ENCODE peak calls at places on chromosomes 7 and 10, in four cellular contexts. One of them, this sample, is unnamed.

GRCh38 chr7:78523903-78524302 is 725.3 kb downstream of the PHTF2 start:
- DNase-seq in H9: peak
- DNase-seq in IMR-90: no peak
- DNase-seq in H1: no peak
- DNase-seq in this sample: peak

GRCh38 chr7:81693080-81693479 is 76.8 kb downstream of the HGF start:
- DNase-seq in H9: no peak
- DNase-seq in H1: no peak
- DNase-seq in IMR-90: no peak
- DNase-seq in this sample: no peak

GRCh38 chr7:2527505-2528464 is 8.2 kb downstream of the LFNG start:
- DNase-seq in IMR-90: peak
- DNase-seq in H1: no peak
- DNase-seq in H9: no peak
- DNase-seq in this sample: no peak

GRCh38 chr7:68694656-68695055 is 903.6 kb upstream of the AUTS2 start:
- DNase-seq in H9: no peak
- DNase-seq in IMR-90: no peak
- DNase-seq in H1: no peak
- DNase-seq in this sample: no peak

GRCh38 chr10:43211030-43211429 is 55.8 kb downstream of the RASGEF1A start:
- DNase-seq in IMR-90: peak
- DNase-seq in H9: no peak
- DNase-seq in H1: no peak
- DNase-seq in this sample: no peak

GRCh38 chr10:96038476-96039387 is 4.7 kb upstream of the CCNJ start:
- DNase-seq in H9: no peak
- DNase-seq in H1: no peak
- DNase-seq in IMR-90: no peak
- DNase-seq in this sample: no peak

GRCh38 chr7:66537380-66537779 is 91.3 kb upstream of the KCTD7 start:
- DNase-seq in H9: no peak
- DNase-seq in H1: no peak
- DNase-seq in IMR-90: no peak
- DNase-seq in this sample: no peak

GRCh38 chr7:47826754-47827153 is 121.5 kb downstream of the PKD1L1 start:
- DNase-seq in H1: no peak
- DNase-seq in IMR-90: peak
- DNase-seq in H9: no peak
- DNase-seq in this sample: no peak

GRCh38 chr7:127892488-127893314 is 138.5 kb downstream of the LRRC4 start:
- DNase-seq in H1: no peak
- DNase-seq in H9: no peak
- DNase-seq in IMR-90: peak
- DNase-seq in this sample: no peak

GRCh38 chr7:94969434-94970084 is 62.2 kb downstream of the PPP1R9A start:
- DNase-seq in IMR-90: no peak
- DNase-seq in H9: peak
- DNase-seq in H1: peak
- DNase-seq in this sample: peak

GRCh38 chr10:132252412-132252811 is 55.3 kb downstream of the STK32C start:
- DNase-seq in H1: no peak
- DNase-seq in IMR-90: no peak
- DNase-seq in H9: no peak
- DNase-seq in this sample: peak

GRCh38 chr10:34816067-34817002 is 1.2 kb upstream of the PARD3 start:
- DNase-seq in H1: no peak
- DNase-seq in IMR-90: peak
- DNase-seq in H9: peak
- DNase-seq in this sample: peak

GRCh38 chr7:68009716-68010115 is 1013.1 kb downstream of the TYW1 start:
- DNase-seq in IMR-90: no peak
- DNase-seq in H9: no peak
- DNase-seq in H1: no peak
- DNase-seq in this sample: no peak

GRCh38 chr10:70296406-70296899 is 12.6 kb upstream of the NPFFR1 start:
- DNase-seq in H9: peak
- DNase-seq in H1: no peak
- DNase-seq in IMR-90: peak
- DNase-seq in this sample: peak

GRCh38 chr7:1745018-1745532 is 75.0 kb downstream of the ELFN1 start:
- DNase-seq in IMR-90: no peak
- DNase-seq in H9: no peak
- DNase-seq in H1: no peak
- DNase-seq in this sample: no peak

GRCh38 chr10:98269435-98269912 is 1.5 kb upstream of the LOXL4 start:
- DNase-seq in IMR-90: peak
- DNase-seq in H9: peak
- DNase-seq in H1: peak
- DNase-seq in this sample: peak

GRCh38 chr10:13770760-13771493 is 184.2 kb downstream of the PRPF18 start:
- DNase-seq in IMR-90: no peak
- DNase-seq in H1: no peak
- DNase-seq in H9: no peak
- DNase-seq in this sample: no peak

GRCh38 chr10:14124951-14125350 is 205.8 kb downstream of the FRMD4A start:
- DNase-seq in H1: no peak
- DNase-seq in H9: no peak
- DNase-seq in IMR-90: peak
- DNase-seq in this sample: no peak

GRCh38 chr7:143002106-143002505 is 24.8 kb downstream of the OR9A2 start:
- DNase-seq in H1: no peak
- DNase-seq in H9: no peak
- DNase-seq in IMR-90: no peak
- DNase-seq in this sample: peak

GRCh38 chr7:7962851-7963250 is 5.7 kb upstream of the GLCCI1 start:
- DNase-seq in IMR-90: peak
- DNase-seq in H9: no peak
- DNase-seq in H1: no peak
- DNase-seq in this sample: no peak

GRCh38 chr10:127976286-127976685 is 69.4 kb downstream of the PTPRE start:
- DNase-seq in H1: no peak
- DNase-seq in IMR-90: no peak
- DNase-seq in H9: peak
- DNase-seq in this sample: no peak

GRCh38 chr7:117061751-117062150 is 108.5 kb downstream of the ST7 start:
- DNase-seq in H9: no peak
- DNase-seq in H1: no peak
- DNase-seq in IMR-90: peak
- DNase-seq in this sample: no peak

GRCh38 chr7:98221611-98222532 is 10.6 kb downstream of the BHLHA15 start:
- DNase-seq in H9: no peak
- DNase-seq in H1: no peak
- DNase-seq in IMR-90: no peak
- DNase-seq in this sample: no peak

GRCh38 chr7:140213684-140214074 is 36.9 kb upstream of the KDM7A start:
- DNase-seq in H1: no peak
- DNase-seq in IMR-90: no peak
- DNase-seq in H9: no peak
- DNase-seq in this sample: no peak

GRCh38 chr7:39950473-39951155 is 558 bp downstream of the CDK13 start:
- DNase-seq in IMR-90: peak
- DNase-seq in H9: no peak
- DNase-seq in H1: no peak
- DNase-seq in this sample: peak

GRCh38 chr7:2483495-2483894 is 7.3 kb upstream of the GRIFIN start:
- DNase-seq in IMR-90: no peak
- DNase-seq in H1: no peak
- DNase-seq in H9: no peak
- DNase-seq in this sample: no peak

GRCh38 chr10:33390046-33390445 is 55.6 kb upstream of the NRP1 start:
- DNase-seq in H9: no peak
- DNase-seq in IMR-90: no peak
- DNase-seq in H1: no peak
- DNase-seq in this sample: no peak

GRCh38 chr10:129690248-129691070 is 223.4 kb downstream of the MGMT start:
- DNase-seq in H9: no peak
- DNase-seq in IMR-90: no peak
- DNase-seq in H1: no peak
- DNase-seq in this sample: no peak

GRCh38 chr10:27741173-27742091 is 4.2 kb downstream of the MKX start:
- DNase-seq in IMR-90: no peak
- DNase-seq in H1: no peak
- DNase-seq in H9: peak
- DNase-seq in this sample: peak

DNA sequence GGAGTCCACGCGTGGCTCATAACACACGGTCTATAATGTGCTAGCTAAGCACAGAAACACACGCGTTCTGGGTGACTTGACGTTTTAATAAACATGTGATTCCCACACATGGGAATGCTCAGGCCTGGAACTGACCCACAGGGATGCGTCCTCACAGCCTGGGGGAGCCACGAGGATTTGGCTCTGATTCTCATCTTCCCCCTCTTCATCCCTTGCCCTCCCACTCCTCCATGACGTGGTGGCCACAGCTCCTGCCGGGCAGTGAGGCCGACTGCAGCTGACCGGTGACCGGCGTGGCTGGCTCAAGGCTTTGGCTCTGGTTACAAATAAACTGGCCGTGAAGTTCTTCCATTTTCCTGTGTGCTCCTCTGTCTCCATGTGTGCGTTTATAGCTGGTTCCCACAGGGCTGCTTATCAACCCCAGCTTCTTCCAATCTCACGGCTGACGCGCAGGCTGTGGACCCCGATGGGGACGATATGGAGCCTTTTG is 40.9 kb upstream of the KLF6 start:
- DNase-seq in IMR-90: no peak
- DNase-seq in H9: no peak
- DNase-seq in H1: no peak
- DNase-seq in this sample: no peak
- H3K4me2 ChIP-seq in IMR-90: no peak
- H3K4me2 ChIP-seq in H9: no peak
- H3K4me2 ChIP-seq in H1: no peak
- H3K4me2 ChIP-seq in this sample: no peak

DNA sequence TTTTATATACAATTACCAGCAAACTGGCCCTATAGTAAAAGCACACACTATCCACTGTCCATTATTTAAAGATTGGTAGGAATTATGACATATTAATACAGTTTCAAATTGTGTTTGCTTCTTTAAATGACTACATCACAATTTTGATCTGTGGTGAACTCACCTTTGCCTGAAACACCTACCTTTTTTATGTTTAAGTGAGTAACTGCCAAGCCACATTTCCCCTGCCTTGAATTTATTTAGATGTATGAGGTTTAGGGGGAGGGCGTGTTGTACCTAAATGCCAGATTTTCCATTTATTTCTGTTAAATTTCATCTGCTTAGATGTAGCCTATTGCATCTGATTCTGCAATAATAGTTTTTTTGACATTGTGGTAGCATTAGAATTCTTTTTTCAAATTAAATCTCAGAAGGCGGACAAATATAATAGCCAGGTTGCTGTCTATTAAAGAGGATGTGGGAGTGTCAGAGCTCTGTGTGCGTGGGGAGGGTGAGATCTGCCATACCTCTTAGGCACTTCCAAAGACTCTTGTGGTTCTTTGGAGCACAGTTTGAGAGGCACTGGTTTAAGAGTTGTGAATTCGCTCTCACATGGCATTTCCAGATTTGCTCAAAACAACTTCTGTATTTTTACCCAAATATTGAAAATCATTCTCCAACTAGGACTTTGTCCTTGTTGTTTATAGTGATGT is 13.8 kb downstream of the PIK3CG start:
- DNase-seq in H1: no peak
- DNase-seq in IMR-90: no peak
- DNase-seq in H9: no peak
- DNase-seq in this sample: no peak
- H4K5ac ChIP-seq in H1: no peak
- H4K5ac ChIP-seq in IMR-90: no peak
- H4K5ac ChIP-seq in H9: no peak
- H4K5ac ChIP-seq in this sample: no peak

GRCh38 chr10:5560844-5561703 is 36.3 kb downstream of the CALML3 start:
- DNase-seq in H1: no peak
- DNase-seq in IMR-90: no peak
- DNase-seq in H9: no peak
- DNase-seq in this sample: no peak
- H4K8ac ChIP-seq in H1: peak
- H4K8ac ChIP-seq in IMR-90: peak
- H4K8ac ChIP-seq in H9: no peak
- H4K8ac ChIP-seq in this sample: no peak

DNA sequence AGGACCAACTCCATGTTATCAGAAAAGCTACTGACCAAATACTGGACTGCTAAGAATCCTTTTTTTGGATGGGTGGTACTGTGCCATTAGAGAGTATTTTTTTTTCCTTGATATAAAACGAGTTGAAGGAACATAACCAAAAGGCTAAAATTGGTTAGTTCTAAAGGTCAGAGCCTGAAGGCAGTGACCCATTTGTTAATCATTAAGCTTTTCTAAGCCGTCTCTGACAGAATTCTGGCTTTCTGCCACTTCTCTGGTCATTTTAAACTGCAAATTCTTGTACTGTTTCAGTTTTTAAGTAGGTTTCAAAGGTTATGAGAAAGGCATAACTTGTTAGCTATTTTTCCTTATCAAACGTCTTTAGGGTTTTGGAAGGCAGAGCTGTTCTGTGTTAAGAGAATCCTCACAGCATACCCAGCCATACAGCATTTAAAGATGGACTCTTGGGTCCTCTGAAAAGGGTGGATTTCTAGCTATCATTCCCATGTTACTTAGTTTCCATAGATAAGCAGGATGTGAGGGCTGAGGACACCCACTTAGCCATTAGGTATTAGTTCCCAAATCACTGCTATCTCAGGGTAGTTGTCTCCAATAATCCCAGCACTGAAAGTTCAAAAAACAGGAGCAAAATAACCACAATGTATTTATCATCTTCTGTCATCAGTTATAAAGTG is 196.8 kb downstream of the RNLS start:
- DNase-seq in IMR-90: no peak
- DNase-seq in H9: no peak
- DNase-seq in H1: no peak
- DNase-seq in this sample: peak
- H3K4me2 ChIP-seq in IMR-90: peak
- H3K4me2 ChIP-seq in H9: no peak
- H3K4me2 ChIP-seq in H1: no peak
- H3K4me2 ChIP-seq in this sample: no peak

DNA sequence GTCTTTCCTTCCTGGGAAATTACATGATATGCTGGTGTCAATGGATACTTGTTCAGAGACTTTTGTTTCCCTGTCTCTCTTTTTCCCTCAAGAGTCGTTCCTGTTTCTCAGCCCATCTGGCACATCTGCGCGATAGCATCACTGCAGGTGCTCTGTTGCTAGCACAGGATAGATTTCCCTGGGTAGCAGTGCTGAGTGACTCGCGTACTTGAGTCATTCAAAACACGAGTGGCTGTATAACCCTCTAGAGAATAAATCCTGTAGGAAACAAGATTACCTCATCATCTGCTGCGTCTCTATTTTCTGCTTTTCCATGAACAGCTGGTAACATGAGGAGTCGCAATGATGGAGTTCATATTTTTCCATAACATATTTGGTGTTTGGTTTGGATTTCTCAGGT is 452.0 kb upstream of the FZD8 start:
- DNase-seq in H1: no peak
- DNase-seq in IMR-90: peak
- DNase-seq in H9: no peak
- DNase-seq in this sample: no peak
- H4K5ac ChIP-seq in H1: no peak
- H4K5ac ChIP-seq in IMR-90: no peak
- H4K5ac ChIP-seq in H9: no peak
- H4K5ac ChIP-seq in this sample: no peak